ENCODE peak calls at places on chromosomes 13 and 19, in four cellular contexts. One of them, this sample, is unnamed.

GRCh38 chr19:34171539-34171876 is 796 bp upstream of the LSM14A start:
- DNase-seq in transverse colon: no peak
- DNase-seq in heart right ventricle: no peak
- DNase-seq in Peyer's patch: no peak
- DNase-seq in this sample: no peak

GRCh38 chr19:33024398-33024797 is 40.3 kb downstream of the RHPN2 start:
- DNase-seq in Peyer's patch: no peak
- DNase-seq in transverse colon: no peak
- DNase-seq in heart right ventricle: no peak
- DNase-seq in this sample: no peak

GRCh38 chr13:23433171-23434153 is at the start of gene SACS:
- DNase-seq in heart right ventricle: no peak
- DNase-seq in Peyer's patch: no peak
- DNase-seq in transverse colon: no peak
- DNase-seq in this sample: no peak

GRCh38 chr13:114108894-114109293 is 23.5 kb downstream of the RASA3 start:
- DNase-seq in Peyer's patch: no peak
- DNase-seq in transverse colon: peak
- DNase-seq in heart right ventricle: no peak
- DNase-seq in this sample: peak

GRCh38 chr19:51727349-51727880 is 3.6 kb upstream of the HAS1 start:
- DNase-seq in heart right ventricle: no peak
- DNase-seq in Peyer's patch: no peak
- DNase-seq in transverse colon: no peak
- DNase-seq in this sample: no peak

GRCh38 chr13:74820809-74821208 is 661.2 kb downstream of the TBC1D4 start:
- DNase-seq in transverse colon: no peak
- DNase-seq in Peyer's patch: no peak
- DNase-seq in heart right ventricle: no peak
- DNase-seq in this sample: no peak

GRCh38 chr13:62302341-62302740 is 886.7 kb upstream of the PCDH20 start:
- DNase-seq in heart right ventricle: no peak
- DNase-seq in transverse colon: no peak
- DNase-seq in Peyer's patch: no peak
- DNase-seq in this sample: no peak

GRCh38 chr13:31114641-31115040 is 47.1 kb downstream of the HSPH1 start:
- DNase-seq in transverse colon: no peak
- DNase-seq in Peyer's patch: no peak
- DNase-seq in heart right ventricle: no peak
- DNase-seq in this sample: no peak

GRCh38 chr13:71144883-71145282 is 722.1 kb downstream of the DACH1 start:
- DNase-seq in heart right ventricle: no peak
- DNase-seq in transverse colon: no peak
- DNase-seq in Peyer's patch: no peak
- DNase-seq in this sample: no peak

GRCh38 chr13:99439850-99440604 is 61.2 kb upstream of the TM9SF2 start:
- DNase-seq in Peyer's patch: no peak
- DNase-seq in transverse colon: no peak
- DNase-seq in heart right ventricle: no peak
- DNase-seq in this sample: no peak

GRCh38 chr13:49060698-49061387 is 85.1 kb downstream of the FNDC3A start:
- DNase-seq in transverse colon: no peak
- DNase-seq in Peyer's patch: no peak
- DNase-seq in heart right ventricle: no peak
- DNase-seq in this sample: no peak

GRCh38 chr13:113901231-113901630 is 37.4 kb upstream of the GAS6 start:
- DNase-seq in heart right ventricle: no peak
- DNase-seq in transverse colon: no peak
- DNase-seq in Peyer's patch: no peak
- DNase-seq in this sample: no peak

GRCh38 chr19:55082023-55082851 is 6.6 kb downstream of the EPS8L1 start:
- DNase-seq in transverse colon: no peak
- DNase-seq in Peyer's patch: no peak
- DNase-seq in heart right ventricle: no peak
- DNase-seq in this sample: peak

GRCh38 chr13:105462098-105462497 is 1073.4 kb downstream of the EFNB2 start:
- DNase-seq in transverse colon: no peak
- DNase-seq in heart right ventricle: no peak
- DNase-seq in Peyer's patch: no peak
- DNase-seq in this sample: no peak

GRCh38 chr13:36675213-36675536 is 1.4 kb downstream of the SERTM1 start:
- DNase-seq in transverse colon: no peak
- DNase-seq in heart right ventricle: no peak
- DNase-seq in Peyer's patch: no peak
- DNase-seq in this sample: no peak

GRCh38 chr13:36673838-36674326 is at the start of gene SERTM1:
- DNase-seq in heart right ventricle: peak
- DNase-seq in Peyer's patch: no peak
- DNase-seq in transverse colon: no peak
- DNase-seq in this sample: peak

GRCh38 chr13:36674337-36675212 is 755 bp downstream of the SERTM1 start:
- DNase-seq in Peyer's patch: no peak
- DNase-seq in transverse colon: no peak
- DNase-seq in heart right ventricle: no peak
- DNase-seq in this sample: peak

DNA sequence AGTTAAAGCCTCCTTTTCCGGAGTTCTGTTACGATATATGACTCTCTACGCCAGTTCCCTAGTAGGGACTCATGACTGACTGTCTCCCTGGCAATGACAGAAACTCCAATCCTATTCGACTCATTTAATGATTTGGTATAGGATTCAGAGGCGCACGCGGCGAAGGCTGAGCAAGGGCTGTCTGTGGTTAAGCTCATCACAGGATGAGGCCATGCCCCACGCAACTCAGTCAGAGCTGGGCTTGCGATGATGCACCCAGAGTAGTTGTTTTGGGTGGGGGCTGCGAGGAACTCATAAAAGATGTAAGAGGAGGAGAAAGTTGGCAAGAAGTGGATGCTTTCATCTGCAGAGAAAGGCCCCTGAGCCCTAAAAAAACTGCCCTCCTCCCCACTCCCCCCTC is 468 bp upstream of the SERTM1 start:
- DNase-seq in transverse colon: no peak
- DNase-seq in Peyer's patch: no peak
- DNase-seq in heart right ventricle: no peak
- DNase-seq in this sample: peak
- H3K4me3 ChIP-seq in transverse colon: no peak
- H3K4me3 ChIP-seq in Peyer's patch: no peak
- H3K4me3 ChIP-seq in heart right ventricle: peak
- H3K4me3 ChIP-seq in this sample: no peak

DNA sequence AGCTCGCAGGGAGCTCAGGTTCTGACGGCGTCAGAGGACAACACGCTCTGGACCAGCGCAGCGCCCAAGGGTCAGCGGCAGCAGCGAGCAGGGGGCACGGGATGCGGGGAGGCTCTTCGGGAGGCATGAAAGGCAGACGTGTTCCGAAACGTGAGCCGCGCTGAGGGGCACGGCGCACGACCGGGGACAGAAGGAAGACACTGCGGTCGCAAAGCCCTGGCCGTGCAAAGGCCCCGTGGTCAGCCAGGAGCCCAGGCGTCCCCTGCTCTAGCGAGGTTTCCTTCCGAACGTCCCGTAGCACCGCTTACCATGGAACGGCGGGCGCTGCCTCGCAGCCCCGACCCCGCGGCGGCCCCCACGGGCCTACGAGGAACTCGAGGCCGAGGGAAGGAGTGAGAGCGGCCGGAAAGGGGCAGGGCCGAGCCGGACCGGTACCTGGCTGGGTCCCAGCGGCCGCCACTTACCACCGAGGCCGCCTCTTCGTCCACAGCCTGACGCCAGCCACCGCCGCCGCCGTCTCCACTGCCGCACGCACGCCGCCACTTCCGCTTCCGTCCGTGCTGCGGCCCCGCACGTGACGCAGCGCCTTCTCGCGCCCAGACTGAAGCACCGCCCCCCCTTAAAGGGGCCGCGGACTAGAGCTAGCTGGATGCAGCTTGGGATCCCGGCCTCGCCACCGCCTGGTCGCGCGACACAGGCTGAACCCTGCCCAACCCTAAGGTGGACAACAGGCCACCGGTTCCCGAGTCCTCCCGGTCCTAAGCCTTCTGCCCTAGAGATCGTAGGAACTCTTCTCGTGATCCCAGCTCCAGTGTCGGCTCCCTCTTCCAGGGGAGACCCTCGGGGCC is 9.4 kb downstream of the ABHD17A start:
- DNase-seq in heart right ventricle: peak
- DNase-seq in Peyer's patch: peak
- DNase-seq in transverse colon: peak
- DNase-seq in this sample: peak
- H3K4me3 ChIP-seq in heart right ventricle: peak
- H3K4me3 ChIP-seq in Peyer's patch: peak
- H3K4me3 ChIP-seq in transverse colon: peak
- H3K4me3 ChIP-seq in this sample: peak

DNA sequence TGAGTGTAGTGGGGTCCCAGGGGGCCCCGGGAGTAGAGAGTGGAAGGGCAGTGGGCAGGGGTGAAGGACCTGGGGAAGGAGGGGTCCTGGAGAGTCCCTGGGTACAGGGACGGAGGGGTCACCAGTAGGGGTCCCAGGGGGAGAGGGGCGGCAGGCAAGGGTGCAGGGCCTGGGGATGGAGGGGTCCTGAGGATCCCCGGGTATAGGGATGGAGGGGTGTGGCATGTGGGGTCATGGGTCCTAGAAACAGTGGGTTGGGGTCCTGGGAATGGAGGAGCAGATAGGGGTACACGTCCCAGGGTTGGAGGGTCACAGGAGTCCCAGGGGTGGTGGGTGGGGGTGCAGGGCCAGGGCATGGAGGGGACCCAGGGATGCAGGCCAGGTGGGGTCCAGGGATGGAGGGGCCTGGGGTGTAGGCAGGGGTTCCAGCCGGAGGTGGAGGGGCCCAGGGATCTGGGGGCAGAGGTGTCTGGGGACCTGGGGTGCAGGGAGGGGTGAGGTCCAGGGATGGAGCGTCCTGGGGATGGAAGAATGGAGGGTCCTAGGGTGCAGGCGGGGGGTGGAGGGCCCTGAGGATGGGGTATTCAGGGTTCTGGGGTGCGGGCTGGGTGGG is 1.3 kb downstream of the BTBD2 start:
- DNase-seq in transverse colon: no peak
- DNase-seq in Peyer's patch: no peak
- DNase-seq in heart right ventricle: no peak
- DNase-seq in this sample: no peak
- H3K4me3 ChIP-seq in transverse colon: no peak
- H3K4me3 ChIP-seq in Peyer's patch: peak
- H3K4me3 ChIP-seq in heart right ventricle: peak
- H3K4me3 ChIP-seq in this sample: peak

GRCh38 chr19:15108845-15109767 is 1.9 kb downstream of the SYDE1 start:
- DNase-seq in Peyer's patch: no peak
- DNase-seq in heart right ventricle: no peak
- DNase-seq in transverse colon: no peak
- DNase-seq in this sample: no peak

GRCh38 chr19:15110418-15110815 is 3.2 kb downstream of the SYDE1 start:
- DNase-seq in transverse colon: no peak
- DNase-seq in Peyer's patch: no peak
- DNase-seq in heart right ventricle: no peak
- DNase-seq in this sample: no peak

GRCh38 chr19:15108145-15108844 is 1.1 kb downstream of the SYDE1 start:
- DNase-seq in Peyer's patch: no peak
- DNase-seq in transverse colon: no peak
- DNase-seq in heart right ventricle: no peak
- DNase-seq in this sample: no peak

GRCh38 chr19:15111758-15112157 is 4.6 kb downstream of the SYDE1 start:
- DNase-seq in Peyer's patch: no peak
- DNase-seq in heart right ventricle: no peak
- DNase-seq in transverse colon: no peak
- DNase-seq in this sample: no peak

GRCh38 chr19:15109768-15110417 is 2.7 kb downstream of the SYDE1 start:
- DNase-seq in heart right ventricle: no peak
- DNase-seq in Peyer's patch: no peak
- DNase-seq in transverse colon: no peak
- DNase-seq in this sample: peak
- H3K4me3 ChIP-seq in heart right ventricle: no peak
- H3K4me3 ChIP-seq in Peyer's patch: no peak
- H3K4me3 ChIP-seq in transverse colon: no peak
- H3K4me3 ChIP-seq in this sample: no peak

DNA sequence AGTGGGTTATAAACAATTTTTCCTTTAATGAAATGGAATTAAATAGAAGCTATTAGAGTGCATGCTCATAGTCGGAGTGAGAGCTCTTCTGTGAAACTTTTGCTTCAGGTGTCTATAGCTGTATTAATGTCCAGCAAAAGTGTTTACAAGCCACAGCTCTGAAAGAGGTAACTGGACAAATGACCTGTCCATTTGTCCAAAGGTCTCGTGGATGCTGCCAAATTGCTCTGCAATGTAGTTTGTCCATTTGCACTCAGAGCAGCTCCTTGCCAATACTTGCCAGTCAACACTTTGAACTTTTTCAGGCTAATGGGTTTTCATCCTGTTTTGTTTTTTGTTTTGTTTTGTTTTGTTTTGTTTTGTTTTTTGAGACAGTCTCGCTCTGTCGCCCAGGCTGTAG is 3.1 kb upstream of the CBLC start:
- DNase-seq in Peyer's patch: no peak
- DNase-seq in transverse colon: no peak
- DNase-seq in heart right ventricle: no peak
- DNase-seq in this sample: no peak
- H3K4me3 ChIP-seq in Peyer's patch: no peak
- H3K4me3 ChIP-seq in transverse colon: no peak
- H3K4me3 ChIP-seq in heart right ventricle: no peak
- H3K4me3 ChIP-seq in this sample: no peak

GRCh38 chr19:56838930-56839664 is 1.4 kb downstream of the PEG3 start:
- DNase-seq in heart right ventricle: peak
- DNase-seq in Peyer's patch: peak
- DNase-seq in transverse colon: peak
- DNase-seq in this sample: peak
- H3K4me3 ChIP-seq in heart right ventricle: peak
- H3K4me3 ChIP-seq in Peyer's patch: no peak
- H3K4me3 ChIP-seq in transverse colon: no peak
- H3K4me3 ChIP-seq in this sample: peak